ENCODE peak calls at places on chromosomes 5 and 9, in eight cellular contexts. T, Z, M, S, D, N, H and A are unnamed samples. For H3K9me3, the result is how much of the 10 kb centered on the place peaks cover.

GRCh38 chr5:11482011-11482410 is 422.2 kb downstream of the CTNND2 start:
- DNase-seq in M (no peak), N (no peak), S (no peak), T (no peak), Z (no peak), H (no peak), D (no peak), A (no peak)

GRCh38 chr5:57976506-57976905 is 483.4 kb downstream of the PLK2 start:
- DNase-seq in Z (no peak), M (no peak), N (no peak), H (no peak), D (no peak), T (no peak), S (no peak), A (no peak)

GRCh38 chr9:70701163-70701562 is 286.7 kb upstream of the KLF9 start:
- DNase-seq in D (no peak), M (no peak), Z (no peak), H (no peak), S (no peak), N (peak), T (no peak), A (no peak)

GRCh38 chr5:116274251-116274650 is 189.4 kb downstream of the COMMD10 start:
- DNase-seq in T (no peak), H (no peak), D (no peak), S (no peak), M (no peak), Z (no peak), N (no peak), A (no peak)

GRCh38 chr9:136599074-136599531 is 53.3 kb upstream of the NOTCH1 start:
- DNase-seq in T (no peak), N (no peak), S (no peak), M (no peak), D (no peak), H (no peak), Z (no peak), A (no peak)

GRCh38 chr5:110817437-110817836 is 78.6 kb downstream of the SLC25A46 start:
- DNase-seq in N (no peak), D (no peak), Z (no peak), H (no peak), M (no peak), T (no peak), S (peak), A (no peak)

GRCh38 chr9:127876026-127876763 is 1.3 kb downstream of the AK1 start:
- DNase-seq in D (no peak), S (no peak), M (no peak), Z (no peak), T (peak), H (no peak), N (no peak), A (no peak)

GRCh38 chr5:75281716-75282465 is 45.2 kb upstream of the ANKRD31 start:
- DNase-seq in M (no peak), S (no peak), N (no peak), H (no peak), D (no peak), Z (no peak), T (no peak), A (no peak)

GRCh38 chr5:35001842-35002241 is 45.9 kb downstream of the AGXT2 start:
- DNase-seq in M (no peak), N (no peak), T (no peak), Z (no peak), D (no peak), H (no peak), S (no peak), A (no peak)

GRCh38 chr5:95901676-95902646 is 59.7 kb downstream of the ELL2 start:
- DNase-seq in M (no peak), T (no peak), N (no peak), H (no peak), S (no peak), D (no peak), Z (no peak), A (no peak)

GRCh38 chr9:107750741-107751521 is 261.4 kb upstream of the KLF4 start:
- DNase-seq in H (peak), Z (peak), M (no peak), S (no peak), T (peak), N (no peak), D (no peak), A (no peak)

GRCh38 chr5:149724130-149724850 is 5.8 kb upstream of the PPARGC1B start:
- DNase-seq in S (no peak), D (no peak), Z (no peak), M (no peak), H (no peak), N (no peak), T (no peak), A (no peak)

GRCh38 chr9:112180387-112180881 is 5.3 kb upstream of the SUSD1 start:
- DNase-seq in Z (no peak), S (peak), D (no peak), H (no peak), N (no peak), T (no peak), M (peak), A (peak)

GRCh38 chr9:1514733-1515363 is 464.7 kb downstream of the DMRT2 start:
- DNase-seq in N (no peak), D (no peak), Z (no peak), H (no peak), T (no peak), S (no peak), M (no peak), A (no peak)

GRCh38 chr9:99244300-99245260 is 22.5 kb downstream of the SEC61B start:
- DNase-seq in M (no peak), T (no peak), N (no peak), D (no peak), S (no peak), H (no peak), Z (no peak), A (no peak)

GRCh38 chr5:44809215-44809955 is 638 bp downstream of the MRPS30 start:
- DNase-seq in S (peak), T (peak), D (peak), H (peak), M (peak), Z (peak), N (peak), A (peak)

GRCh38 chr5:97191893-97192292 is 8.8 kb upstream of the RIOK2 start:
- DNase-seq in S (no peak), M (no peak), D (no peak), T (no peak), H (no peak), Z (no peak), N (no peak), A (no peak)
- H3K9me3 ChIP-seq in S (under half), M (under half), D (under half), T (under half), H (under half), Z (under half), N (under half), A (under half)

GRCh38 chr5:2332521-2332920 is 419.0 kb downstream of the IRX2 start:
- DNase-seq in S (no peak), M (no peak), Z (no peak), N (no peak), H (no peak), D (no peak), T (no peak), A (no peak)

GRCh38 chr5:2335727-2336515 is 415.6 kb downstream of the IRX2 start:
- DNase-seq in M (no peak), S (no peak), T (no peak), D (no peak), N (no peak), Z (no peak), H (no peak), A (no peak)

GRCh38 chr5:2330731-2331130 is 420.7 kb downstream of the IRX2 start:
- DNase-seq in Z (no peak), D (no peak), T (no peak), M (no peak), S (no peak), N (no peak), H (no peak), A (no peak)

GRCh38 chr5:2335156-2335555 is 416.3 kb downstream of the IRX2 start:
- DNase-seq in Z (no peak), N (no peak), M (no peak), T (no peak), S (no peak), H (no peak), D (no peak), A (no peak)

GRCh38 chr5:2334686-2335085 is 416.8 kb downstream of the IRX2 start:
- DNase-seq in D (no peak), T (no peak), N (no peak), S (no peak), H (no peak), Z (no peak), M (no peak), A (no peak)
- H3K9me3 ChIP-seq in D (under half), T (under half), N (under half), S (under half), H (under half), Z (under half), M (under half), A (under half)

GRCh38 chr9:122656378-122656777 is 1.0 kb downstream of the OR1B1 start:
- DNase-seq in D (no peak), M (no peak), T (no peak), Z (no peak), N (no peak), H (no peak), S (no peak), A (no peak)
- H3K9me3 ChIP-seq in D (under half), M (under half), T (under half), Z (under half), N (under half), H (under half), S (under half), A (under half)

GRCh38 chr9:138051586-138052321 is 174.2 kb downstream of the CACNA1B start:
- DNase-seq in Z (no peak), D (no peak), H (no peak), N (no peak), T (peak), M (no peak), S (no peak), A (no peak)

GRCh38 chr9:138049085-138049778 is 171.7 kb downstream of the CACNA1B start:
- DNase-seq in T (peak), Z (no peak), S (no peak), D (no peak), H (no peak), N (no peak), M (no peak), A (no peak)

GRCh38 chr9:138049779-138050471 is 172.3 kb downstream of the CACNA1B start:
- DNase-seq in H (no peak), T (peak), Z (no peak), S (no peak), D (no peak), N (no peak), M (no peak), A (no peak)

GRCh38 chr9:138052322-138052615 is 174.7 kb downstream of the CACNA1B start:
- DNase-seq in H (no peak), T (peak), D (no peak), M (no peak), S (no peak), N (no peak), Z (no peak), A (no peak)

DNA sequence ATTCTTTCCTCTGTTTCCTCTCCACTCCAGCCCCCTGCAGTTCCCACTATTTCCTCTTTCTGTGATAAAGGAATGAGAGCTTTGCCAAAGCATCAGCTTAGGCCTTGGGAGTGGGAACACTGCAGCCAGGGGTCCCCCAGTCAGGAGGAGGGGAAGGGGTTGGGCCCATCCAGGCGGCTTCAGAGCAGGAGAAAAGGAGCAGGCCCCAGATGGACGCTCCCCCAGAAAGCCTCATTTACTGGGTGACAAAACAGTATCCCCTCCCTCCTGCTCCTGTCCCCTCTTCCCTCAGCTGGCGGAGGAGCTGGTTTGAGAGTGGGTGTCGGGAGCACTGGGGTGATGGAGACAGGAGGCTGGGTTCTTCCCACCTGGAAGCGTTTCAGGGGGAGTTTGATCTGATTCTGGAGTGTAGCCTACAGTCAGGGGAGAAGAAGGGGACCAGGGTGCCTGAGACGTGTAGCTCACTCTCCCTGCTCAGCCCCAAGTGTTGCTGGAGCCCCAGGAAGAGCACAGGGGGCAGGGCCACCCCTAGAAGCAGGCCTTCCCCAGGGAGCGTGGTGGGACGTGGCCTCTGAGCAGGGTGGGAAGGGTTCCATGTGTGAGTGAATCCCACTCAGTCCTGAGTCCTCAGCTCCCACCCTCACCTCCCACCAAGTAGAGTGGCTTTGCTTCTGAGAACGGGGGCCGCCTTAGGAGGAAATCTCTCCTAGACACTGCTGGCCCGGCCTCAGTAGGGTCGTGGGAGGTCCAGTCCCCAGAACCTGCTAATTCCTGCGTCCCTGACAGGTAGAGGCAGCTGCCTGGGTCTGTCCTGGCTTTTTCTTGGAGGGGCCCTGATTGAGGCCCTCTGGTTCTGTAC is 173.1 kb downstream of the CACNA1B start:
- DNase-seq in D (no peak), S (no peak), N (no peak), M (no peak), Z (no peak), T (peak), H (no peak), A (no peak)
- H3K9me3 ChIP-seq in D (under half), S (under half), N (under half), M (under half), Z (under half), T (under half), H (under half), A (under half)

GRCh38 chr9:88268886-88269285 is 119.4 kb upstream of the SPIN1 start:
- DNase-seq in M (no peak), D (no peak), H (no peak), T (no peak), Z (no peak), S (no peak), N (no peak), A (no peak)
- H3K9me3 ChIP-seq in M (under half), D (under half), H (under half), T (under half), Z (under half), S (under half), N (under half), A (under half)